ENCODE peak calls at places on chromosome 10, in eight cellular contexts. P is GM23338, R is lower lobe of right lung, Q is neuronal stem cell, E is heart right ventricle, D is Peyer's patch, F is ovary, H is cardiac muscle cell. O is an unnamed sample. For H3K36me3 and H3K27me3, the result is how much of the 10 kb centered on the place peaks cover.

GRCh38 chr10:50653142-50653541 is 29.4 kb upstream of the SGMS1 start:
- DNase-seq in P (peak), R (no peak), Q (no peak), E (no peak), D (no peak), F (no peak), H (peak), O (peak)

GRCh38 chr10:607545-608196 is 81.8 kb downstream of the DIP2C start:
- DNase-seq in P (no peak), R (no peak), Q (no peak), E (no peak), D (no peak), F (no peak), H (no peak), O (no peak)

GRCh38 chr10:126387931-126388911 is at the start of gene ADAM12:
- DNase-seq in P (peak), R (no peak), Q (peak), E (peak), D (no peak), F (peak), H (peak), O (peak)

GRCh38 chr10:61822781-61823230 is 78.7 kb upstream of the ARID5B start:
- DNase-seq in P (no peak), R (no peak), Q (no peak), E (no peak), D (no peak), F (no peak), H (no peak), O (no peak)

GRCh38 chr10:53697038-53697437 is 924.5 kb upstream of the MBL2 start:
- DNase-seq in P (no peak), R (no peak), Q (no peak), E (no peak), D (no peak), F (no peak), H (no peak), O (peak)

GRCh38 chr10:80529604-80530003 is 8.1 kb upstream of the SH2D4B start:
- DNase-seq in P (no peak), R (no peak), Q (no peak), E (no peak), D (peak), F (no peak), H (no peak), O (no peak)

GRCh38 chr10:3774814-3775670 is 10.0 kb downstream of the KLF6 start:
- DNase-seq in P (no peak), R (no peak), Q (no peak), E (no peak), D (no peak), F (no peak), H (no peak), O (peak)

GRCh38 chr10:132867801-132868644 is 74.3 kb downstream of the CFAP46 start:
- DNase-seq in P (no peak), R (peak), Q (no peak), E (peak), D (peak), F (peak), H (no peak), O (no peak)

GRCh38 chr10:119675483-119676170 is 24.4 kb downstream of the BAG3 start:
- DNase-seq in P (no peak), R (no peak), Q (no peak), E (no peak), D (no peak), F (no peak), H (no peak), O (no peak)

GRCh38 chr10:93471110-93471651 is 11.0 kb downstream of the MYOF start:
- DNase-seq in P (no peak), R (no peak), Q (no peak), E (no peak), D (no peak), F (no peak), H (no peak), O (peak)

GRCh38 chr10:13528875-13529713 is at the start of gene BEND7:
- DNase-seq in P (peak), R (peak), Q (no peak), E (peak), D (peak), F (peak), H (peak), O (peak)

GRCh38 chr10:13810536-13810935 is 223.8 kb downstream of the PRPF18 start:
- DNase-seq in P (no peak), R (no peak), Q (no peak), E (no peak), D (no peak), F (no peak), H (peak), O (no peak)

GRCh38 chr10:48589266-48589665 is 15.6 kb downstream of the ARHGAP22 start:
- DNase-seq in P (no peak), R (no peak), Q (no peak), E (no peak), D (no peak), F (no peak), H (no peak), O (no peak)

GRCh38 chr10:42975005-42975493 is 101.8 kb upstream of the RET start:
- DNase-seq in P (no peak), R (peak), Q (no peak), E (peak), D (peak), F (peak), H (no peak), O (no peak)

GRCh38 chr10:24115403-24115802 is 93.5 kb upstream of the KIAA1217 start:
- DNase-seq in P (no peak), R (no peak), Q (no peak), E (no peak), D (no peak), F (no peak), H (no peak), O (no peak)

GRCh38 chr10:88152720-88153119 is 289.3 kb downstream of the PTEN start:
- DNase-seq in P (no peak), R (no peak), Q (no peak), E (no peak), D (no peak), F (no peak), H (no peak), O (peak)

GRCh38 chr10:30042820-30043219 is 16.6 kb downstream of the JCAD start:
- DNase-seq in P (no peak), R (no peak), Q (no peak), E (no peak), D (no peak), F (no peak), H (no peak), O (no peak)
- H3K36me3 ChIP-seq in P (under half), R (under half), Q (under half), E (under half), D (under half), F (under half), H (under half), O (under half)

GRCh38 chr10:91434041-91434440 is 23.9 kb downstream of the HECTD2 start:
- DNase-seq in P (no peak), R (no peak), Q (no peak), E (no peak), D (no peak), F (no peak), H (no peak), O (no peak)
- H3K27ac ChIP-seq in P (no peak), R (no peak), Q (no peak), E (no peak), D (no peak), F (no peak), H (no peak), O (peak)

GRCh38 chr10:114239117-114239993 is at the start of gene VWA2:
- DNase-seq in P (peak), R (peak), Q (peak), E (peak), D (peak), F (no peak), H (peak), O (peak)
- H3K27me3 ChIP-seq in P (under half), R (under half), Q (half or more), E (half or more), D (under half), F (under half), H (half or more), O (under half)

GRCh38 chr10:8369666-8370065 is 315.2 kb downstream of the GATA3 start:
- DNase-seq in P (no peak), R (no peak), Q (no peak), E (no peak), D (no peak), F (no peak), H (no peak), O (no peak)

GRCh38 chr10:8360814-8361509 is 306.5 kb downstream of the GATA3 start:
- DNase-seq in P (no peak), R (no peak), Q (no peak), E (no peak), D (no peak), F (no peak), H (no peak), O (no peak)

GRCh38 chr10:8360365-8360764 is 305.9 kb downstream of the GATA3 start:
- DNase-seq in P (no peak), R (no peak), Q (no peak), E (no peak), D (no peak), F (no peak), H (no peak), O (no peak)

GRCh38 chr10:8361510-8361844 is 307.0 kb downstream of the GATA3 start:
- DNase-seq in P (no peak), R (no peak), Q (no peak), E (no peak), D (no peak), F (no peak), H (no peak), O (no peak)

DNA sequence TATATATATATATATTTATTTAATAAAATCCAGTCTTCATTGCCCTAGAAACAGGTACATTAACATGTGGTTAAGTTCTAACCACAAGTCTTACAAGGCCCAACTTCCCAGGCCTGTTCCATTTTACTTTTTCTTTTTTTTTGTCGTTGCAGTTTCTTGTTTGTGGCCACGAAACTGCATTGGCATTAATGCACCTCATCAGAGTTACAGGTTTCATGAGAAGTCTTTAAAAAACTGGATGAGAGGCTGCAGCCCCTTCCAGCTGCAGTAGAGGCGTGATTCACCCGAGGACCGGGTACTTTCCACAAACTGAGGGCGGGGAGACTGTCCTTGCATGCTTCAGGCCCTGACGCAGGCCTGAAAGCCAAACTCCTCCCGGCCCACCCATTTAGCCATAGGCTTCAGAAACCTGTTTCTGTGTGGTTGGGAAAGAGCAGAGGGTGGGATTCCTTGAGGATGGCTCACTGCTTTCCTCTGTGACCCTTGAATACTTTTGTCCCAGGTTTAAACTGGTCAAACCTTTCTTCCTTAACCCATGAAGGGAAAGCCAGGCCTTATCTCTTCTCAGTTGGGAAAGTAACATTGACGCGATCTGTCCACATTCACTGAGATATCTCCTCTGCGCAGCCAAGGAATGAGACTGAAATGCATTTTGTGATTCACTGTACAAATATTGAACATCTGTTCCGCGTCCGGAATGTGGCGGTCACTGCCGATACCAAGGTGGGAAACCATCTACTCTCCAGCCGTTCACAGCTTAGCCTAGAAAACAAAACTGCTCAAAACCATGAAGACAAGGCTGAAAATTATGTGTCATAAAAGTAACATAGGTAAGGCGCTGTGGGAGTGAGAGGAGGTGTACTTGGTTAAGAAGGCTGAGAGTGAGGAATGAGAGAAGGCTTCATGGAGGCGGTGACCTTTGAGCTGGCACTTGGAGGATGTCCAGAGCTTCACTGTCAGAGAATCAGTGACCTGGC is 311.7 kb downstream of the GATA3 start:
- DNase-seq in P (no peak), R (no peak), Q (no peak), E (no peak), D (no peak), F (no peak), H (no peak), O (peak)
- H3K36me3 ChIP-seq in P (under half), R (under half), Q (under half), E (under half), D (under half), F (under half), H (under half), O (under half)

GRCh38 chr10:58027431-58027830 is 240.3 kb downstream of the IPMK start:
- DNase-seq in P (no peak), R (no peak), Q (no peak), E (no peak), D (no peak), F (no peak), H (no peak), O (no peak)
- H3K27ac ChIP-seq in P (no peak), R (no peak), Q (no peak), E (no peak), D (no peak), F (no peak), H (no peak), O (no peak)

GRCh38 chr10:90354914-90355313 is 502.9 kb downstream of the HTR7 start:
- DNase-seq in P (no peak), R (no peak), Q (no peak), E (no peak), D (no peak), F (no peak), H (no peak), O (no peak)
- H3K27me3 ChIP-seq in P (under half), R (under half), Q (under half), E (under half), D (under half), F (under half), H (under half), O (under half)

DNA sequence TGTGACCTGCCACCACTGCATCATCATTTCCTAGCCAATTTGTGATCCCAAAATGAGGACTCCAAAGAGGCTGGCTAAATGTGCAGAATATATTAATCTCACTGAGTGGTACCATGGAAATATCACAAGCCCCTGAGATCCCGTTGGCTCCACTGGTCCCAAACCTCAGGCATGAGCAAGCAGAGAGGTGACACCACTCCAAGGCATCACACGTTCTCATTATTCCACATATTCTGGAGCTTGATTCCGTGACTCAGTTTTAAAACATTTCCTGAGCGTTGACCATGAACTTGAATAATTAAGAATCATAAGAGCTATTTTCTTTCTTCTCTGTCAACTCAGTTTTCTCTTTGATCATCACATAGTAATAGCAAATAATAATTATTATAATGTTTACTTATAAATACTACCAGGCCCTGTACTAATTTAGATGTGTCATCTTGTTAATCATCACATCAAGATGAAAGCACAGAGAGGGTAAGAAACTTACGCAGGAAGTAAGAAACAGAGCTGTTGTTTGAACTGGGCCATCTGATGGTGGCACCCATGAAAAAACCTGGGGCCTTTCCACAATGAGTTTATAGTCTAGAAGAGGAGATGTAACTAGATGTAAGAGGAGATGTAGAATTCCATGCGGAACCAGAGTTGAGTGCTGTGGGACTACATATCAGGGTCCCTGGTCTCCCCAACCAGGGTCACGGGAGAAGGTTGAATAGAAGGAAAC is 3.5 kb downstream of the APBB1IP start:
- DNase-seq in P (no peak), R (no peak), Q (no peak), E (no peak), D (no peak), F (no peak), H (no peak), O (no peak)
- H3K36me3 ChIP-seq in P (under half), R (under half), Q (under half), E (under half), D (under half), F (under half), H (under half), O (under half)

GRCh38 chr10:10831085-10831484 is 186.6 kb upstream of the CELF2 start:
- DNase-seq in P (no peak), R (peak), Q (no peak), E (no peak), D (no peak), F (no peak), H (no peak), O (peak)

GRCh38 chr10:10824611-10825148 is 193.0 kb upstream of the CELF2 start:
- DNase-seq in P (no peak), R (no peak), Q (no peak), E (peak), D (no peak), F (peak), H (peak), O (no peak)

GRCh38 chr10:10833955-10834354 is 183.7 kb upstream of the CELF2 start:
- DNase-seq in P (no peak), R (no peak), Q (no peak), E (no peak), D (no peak), F (no peak), H (no peak), O (no peak)

GRCh38 chr10:10826125-10826524 is 191.5 kb upstream of the CELF2 start:
- DNase-seq in P (no peak), R (no peak), Q (no peak), E (no peak), D (no peak), F (no peak), H (no peak), O (no peak)

GRCh38 chr10:10830316-10831061 is 187.2 kb upstream of the CELF2 start:
- DNase-seq in P (no peak), R (no peak), Q (no peak), E (no peak), D (no peak), F (no peak), H (no peak), O (no peak)
- H3K27ac ChIP-seq in P (no peak), R (peak), Q (no peak), E (peak), D (no peak), F (no peak), H (no peak), O (no peak)

DNA sequence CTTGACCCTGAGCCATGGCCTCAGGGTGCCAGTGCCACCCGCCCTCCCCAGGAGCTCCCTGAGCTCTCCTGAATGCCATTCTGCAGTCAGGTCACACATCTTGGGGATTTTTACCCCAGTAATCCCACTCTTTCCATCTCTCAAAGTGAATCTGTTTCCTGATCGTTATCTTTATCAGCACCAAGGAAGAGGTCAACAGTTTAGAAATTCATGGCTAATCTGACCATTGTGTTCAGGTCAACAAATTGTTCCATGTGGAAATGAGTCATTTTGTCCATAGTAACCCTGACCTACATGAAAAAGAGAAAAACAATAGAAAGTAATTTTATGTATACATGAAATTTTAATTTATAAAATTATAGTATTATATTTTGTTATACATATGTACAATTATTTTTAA is 28.8 kb upstream of the ZNF488 start:
- DNase-seq in P (no peak), R (no peak), Q (no peak), E (no peak), D (no peak), F (no peak), H (no peak), O (no peak)
- H3K27me3 ChIP-seq in P (under half), R (under half), Q (under half), E (under half), D (under half), F (under half), H (under half), O (under half)

DNA sequence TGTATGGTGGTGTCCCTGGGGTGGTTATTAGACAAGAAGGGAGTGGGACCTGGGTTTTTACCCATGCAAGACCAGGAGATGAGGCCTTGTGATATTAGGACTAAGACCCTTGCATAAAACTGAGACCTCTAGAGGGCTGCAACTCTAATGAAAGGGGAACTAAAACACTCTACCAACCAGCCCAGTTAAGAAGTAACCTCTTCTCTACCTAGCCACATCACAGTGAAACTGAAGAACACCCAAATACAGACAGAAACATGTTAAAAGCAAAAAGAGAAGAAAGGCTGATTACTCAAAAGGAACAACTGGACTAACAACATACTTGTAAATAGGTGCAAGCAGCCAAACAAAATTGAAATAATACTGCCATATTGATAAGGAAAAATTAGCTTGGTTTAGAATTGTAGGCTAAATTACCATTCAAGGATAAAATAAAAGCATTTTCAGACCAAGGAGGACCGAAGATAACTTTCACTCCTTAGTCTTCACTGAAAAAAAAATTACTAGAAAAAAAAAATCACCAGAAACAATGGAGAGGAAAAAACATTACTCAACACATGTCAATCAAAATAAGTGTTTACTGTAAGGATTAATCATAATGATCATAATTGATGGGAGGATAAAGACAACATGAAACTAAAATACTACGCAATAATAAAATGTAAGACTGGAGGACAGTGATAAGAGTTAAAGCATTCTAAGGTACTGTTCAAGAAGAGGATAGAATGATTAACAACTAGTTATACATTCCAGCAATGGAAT is 27.6 kb downstream of the ERLIN1 start:
- DNase-seq in P (no peak), R (no peak), Q (no peak), E (no peak), D (no peak), F (no peak), H (no peak), O (no peak)
- H3K36me3 ChIP-seq in P (under half), R (half or more), Q (under half), E (under half), D (under half), F (under half), H (under half), O (under half)

O was measured in hepatocyte.